ENCODE peak calls at places on chromosome 19, in six cellular contexts. E is H54, P is thyroid gland, L is GM12891, U is upper lobe of left lung, R is gastrocnemius medialis. A is an unnamed sample.

GRCh38 chr19:50516859-50517703 is 3.4 kb upstream of the ASPDH start:
- DNase-seq in E (no peak), P (no peak), L (no peak), U (peak), R (no peak), A (no peak)

GRCh38 chr19:49954933-49955332 is 6.0 kb downstream of the SIGLEC11 start:
- DNase-seq in E (no peak), P (peak), L (no peak), U (no peak), R (no peak), A (no peak)

GRCh38 chr19:4518345-4519171 is at the start of gene PLIN4:
- DNase-seq in E (peak), P (peak), L (no peak), U (peak), R (peak), A (peak)

GRCh38 chr19:48480476-48481190 is 11.5 kb downstream of the CYTH2 start:
- DNase-seq in E (no peak), P (no peak), L (no peak), U (peak), R (no peak), A (no peak)

GRCh38 chr19:41253660-41254059 is 10.5 kb upstream of the HNRNPUL1 start:
- DNase-seq in E (no peak), P (no peak), L (no peak), U (no peak), R (no peak), A (no peak)

GRCh38 chr19:17527326-17527725 is 15.9 kb downstream of the PGLS start:
- DNase-seq in E (no peak), P (no peak), L (no peak), U (no peak), R (no peak), A (no peak)

GRCh38 chr19:53775524-53775923 is 48.6 kb downstream of the NLRP12 start:
- DNase-seq in E (no peak), P (no peak), L (no peak), U (no peak), R (no peak), A (no peak)

GRCh38 chr19:17739121-17739875 is 12.0 kb upstream of the FCHO1 start:
- DNase-seq in E (no peak), P (no peak), L (no peak), U (no peak), R (no peak), A (no peak)

GRCh38 chr19:50702870-50703829 is 16.5 kb downstream of the SHANK1 start:
- DNase-seq in E (peak), P (no peak), L (no peak), U (peak), R (no peak), A (no peak)

GRCh38 chr19:54448037-54448773 is 794 bp upstream of the LENG8 start:
- DNase-seq in E (no peak), P (peak), L (no peak), U (peak), R (peak), A (peak)

GRCh38 chr19:46487802-46488445 is 7.7 kb downstream of the PNMA8B start:
- DNase-seq in E (peak), P (peak), L (peak), U (peak), R (peak), A (peak)

GRCh38 chr19:8585057-8585893 is 8.0 kb upstream of the MYO1F start:
- DNase-seq in E (no peak), P (no peak), L (no peak), U (peak), R (no peak), A (no peak)

GRCh38 chr19:44807652-44808462 is 1.0 kb upstream of the BCAM start:
- DNase-seq in E (no peak), P (peak), L (no peak), U (no peak), R (peak), A (no peak)

GRCh38 chr19:37813340-37813739 is 34.0 kb upstream of the ZNF573 start:
- DNase-seq in E (no peak), P (no peak), L (no peak), U (no peak), R (no peak), A (no peak)

GRCh38 chr19:53518716-53519115 is 19.2 kb upstream of the ZNF331 start:
- DNase-seq in E (no peak), P (no peak), L (no peak), U (no peak), R (no peak), A (no peak)

GRCh38 chr19:20259615-20260014 is 92.6 kb downstream of the ZNF486 start:
- DNase-seq in E (no peak), P (no peak), L (no peak), U (no peak), R (no peak), A (no peak)

GRCh38 chr19:1173845-1174809 is at the start of gene SBNO2:
- DNase-seq in E (peak), P (peak), L (peak), U (peak), R (peak), A (peak)
- TF ChIP-seq POLR2A in E (peak), P (no peak), L (peak), U (peak), R (peak), A (peak)

DNA sequence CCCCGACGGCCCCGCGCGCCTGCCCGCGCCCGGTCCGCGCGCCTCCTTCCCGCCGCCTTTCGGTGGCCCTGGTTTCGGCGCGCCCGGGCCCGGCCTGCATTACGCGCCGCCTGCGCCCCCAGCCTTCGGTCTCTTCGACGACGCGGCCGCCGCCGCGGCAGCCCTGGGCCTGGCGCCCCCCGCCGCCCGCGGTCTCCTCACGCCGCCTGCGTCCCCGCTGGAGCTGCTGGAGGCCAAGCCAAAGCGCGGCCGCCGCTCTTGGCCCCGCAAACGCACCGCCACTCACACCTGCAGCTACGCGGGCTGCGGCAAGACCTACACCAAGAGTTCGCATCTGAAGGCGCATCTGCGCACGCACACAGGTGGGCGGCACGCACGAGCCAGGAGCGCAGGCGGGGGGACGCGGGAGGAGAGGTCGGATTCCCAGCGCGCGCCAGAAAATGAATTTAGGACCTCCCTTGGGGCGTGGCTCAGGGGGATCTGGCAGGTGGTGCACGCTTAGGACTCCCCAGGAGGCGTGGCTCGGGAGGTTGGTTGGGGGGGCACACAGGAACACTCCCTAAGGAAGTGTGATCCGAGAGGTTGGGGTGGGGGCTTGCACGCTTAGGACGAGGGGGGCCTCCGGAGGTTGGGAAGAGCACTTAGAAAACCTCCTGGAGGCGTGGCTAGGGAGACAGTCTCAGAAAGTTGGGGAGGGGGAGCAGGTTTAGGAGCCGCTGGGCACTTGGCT is 1.2 kb downstream of the KLF2 start:
- DNase-seq in E (peak), P (peak), L (no peak), U (peak), R (no peak), A (peak)
- TF ChIP-seq POLR2A in E (peak), P (no peak), L (no peak), U (no peak), R (no peak), A (no peak)

DNA sequence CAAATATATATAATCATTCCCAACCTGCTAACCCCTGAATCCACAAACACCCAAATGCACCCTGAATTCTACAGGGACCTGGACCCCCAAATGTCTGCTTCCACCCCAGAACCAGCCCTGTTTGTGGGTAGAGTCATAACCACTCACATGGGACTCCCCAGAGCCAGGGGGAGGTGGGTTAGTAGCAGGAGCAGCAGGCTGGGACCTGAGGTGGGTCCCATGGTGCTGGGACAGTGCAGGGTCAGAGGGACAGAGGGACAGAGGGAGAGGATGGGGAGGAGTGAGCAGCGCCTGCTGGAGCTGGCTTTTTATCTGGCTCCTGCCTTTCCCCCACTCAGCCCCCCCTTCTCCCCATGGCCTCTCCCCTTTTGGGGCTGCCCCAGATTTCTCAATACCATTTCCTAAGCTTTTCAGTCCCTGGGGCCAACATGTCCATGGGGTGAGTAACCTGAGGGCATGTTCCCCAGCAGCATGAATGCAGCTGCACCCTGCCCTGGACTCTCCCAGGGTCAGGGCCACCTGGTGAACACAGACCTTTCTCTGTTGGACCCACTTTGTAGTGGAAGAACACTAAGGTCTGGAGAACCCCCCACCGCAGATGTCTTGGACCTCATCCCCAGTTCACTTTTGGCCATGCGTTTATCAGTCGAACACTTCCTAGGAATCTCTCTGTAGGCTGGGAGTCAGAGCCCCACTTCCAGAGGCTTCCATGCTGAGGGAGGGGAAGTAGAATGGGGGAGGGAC is at the start of gene C3:
- DNase-seq in E (no peak), P (no peak), L (no peak), U (no peak), R (peak), A (peak)
- TF ChIP-seq POLR2A in E (no peak), P (no peak), L (no peak), U (peak), R (peak), A (no peak)

GRCh38 chr19:56341948-56342347 is 27.3 kb upstream of the ZSCAN5A start:
- DNase-seq in E (no peak), P (no peak), L (no peak), U (no peak), R (no peak), A (no peak)
- TF ChIP-seq POLR2A in E (no peak), P (no peak), L (no peak), U (no peak), R (no peak), A (no peak)

DNA sequence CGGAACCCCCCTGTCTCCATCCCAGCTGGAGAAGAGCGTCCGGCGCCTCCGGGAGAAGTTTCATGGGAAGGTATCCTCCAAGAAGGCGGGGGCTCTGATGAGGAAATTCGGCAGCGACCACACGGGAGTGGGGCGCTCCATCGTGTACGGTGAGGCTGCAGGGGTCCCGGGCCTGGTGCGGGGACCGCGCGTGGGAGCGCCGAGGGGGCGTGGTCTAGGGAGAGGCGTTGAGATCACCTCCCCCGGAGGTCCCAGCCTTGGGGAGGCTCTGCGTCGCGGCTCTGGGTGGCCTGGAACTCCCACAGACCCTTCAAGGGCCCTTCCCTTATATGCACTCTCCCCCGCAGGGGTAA is 763 bp downstream of the SHFL start:
- DNase-seq in E (no peak), P (no peak), L (no peak), U (peak), R (no peak), A (peak)
- TF ChIP-seq POLR2A in E (no peak), P (no peak), L (no peak), U (no peak), R (no peak), A (no peak)

DNA sequence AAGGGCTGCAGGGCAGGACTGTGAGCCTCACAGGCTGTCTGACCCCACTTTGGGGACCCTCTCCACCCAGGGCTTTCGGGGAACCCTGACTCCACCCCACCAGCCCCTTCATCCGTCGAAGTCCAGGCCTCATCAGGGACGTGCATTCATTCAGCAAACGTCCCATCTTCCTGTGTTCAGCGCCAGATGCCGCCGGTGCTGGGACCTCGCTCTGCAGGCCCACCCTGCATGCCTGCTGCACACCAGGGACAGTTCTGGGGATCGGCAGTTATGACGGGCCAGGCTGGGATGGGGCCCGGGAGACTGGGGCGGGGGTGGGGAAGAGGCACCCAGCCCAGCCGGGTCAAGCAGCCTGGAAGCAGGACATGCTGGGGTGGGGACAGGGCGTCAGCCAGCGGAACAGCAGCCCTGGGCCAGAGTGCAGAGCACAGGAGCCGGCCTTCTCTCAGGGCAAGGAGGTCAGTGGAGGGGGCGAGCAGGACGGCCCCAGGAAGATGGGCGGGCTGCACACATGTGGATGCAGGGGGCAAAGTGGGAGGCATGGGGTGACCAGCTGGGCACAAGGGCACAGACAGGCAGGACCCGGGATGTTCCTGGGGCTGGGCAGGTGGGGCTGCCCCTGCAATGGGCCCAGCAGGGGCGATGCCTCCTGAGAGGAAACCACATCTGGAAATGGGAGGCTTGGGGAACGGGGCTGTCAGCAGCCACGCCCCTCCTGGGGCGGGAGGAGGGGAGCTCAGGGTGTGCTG is 5.1 kb downstream of the GAMT start:
- DNase-seq in E (no peak), P (no peak), L (peak), U (no peak), R (peak), A (no peak)
- TF ChIP-seq POLR2A in E (no peak), P (no peak), L (no peak), U (no peak), R (no peak), A (no peak)

GRCh38 chr19:30112666-30113065 is 170.6 kb downstream of the URI1 start:
- DNase-seq in E (no peak), P (no peak), L (no peak), U (no peak), R (no peak), A (no peak)
- TF ChIP-seq POLR2A in E (no peak), P (no peak), L (no peak), U (no peak), R (no peak), A (no peak)

DNA sequence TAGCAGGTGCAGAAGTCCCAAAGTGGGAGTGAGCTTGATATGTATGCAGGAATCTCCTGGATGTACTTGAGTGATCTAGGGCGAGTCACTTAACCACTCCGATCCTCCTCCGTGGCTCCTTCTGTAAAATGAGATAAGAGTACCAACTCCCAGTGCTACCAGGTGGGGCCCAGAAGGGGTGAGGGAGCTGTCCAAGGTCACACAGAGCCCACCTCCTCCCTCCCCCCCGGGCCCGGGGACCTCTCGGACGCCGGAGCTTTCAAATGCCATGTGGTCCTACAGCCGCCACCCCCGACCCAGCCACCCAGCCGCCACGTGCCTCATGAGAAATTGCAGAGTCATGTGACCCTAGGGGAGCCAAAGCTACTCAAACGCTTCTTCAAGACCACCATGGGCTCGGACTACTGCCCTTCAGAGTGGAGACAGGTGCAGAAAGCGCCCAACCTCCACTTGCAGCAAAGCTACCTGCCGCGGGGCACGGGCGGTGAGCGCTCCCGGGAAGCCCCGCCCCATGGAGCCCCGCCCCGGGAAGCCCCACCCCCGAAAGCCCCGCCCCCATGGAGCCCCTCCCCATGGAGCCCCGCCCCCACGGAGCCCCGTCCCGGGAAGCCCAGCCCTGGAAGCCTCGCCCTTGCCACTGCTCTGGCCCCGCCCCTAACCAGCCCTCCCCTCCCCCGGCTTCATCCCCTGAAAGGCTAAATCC is 10.1 kb upstream of the ZNF358 start:
- DNase-seq in E (peak), P (no peak), L (peak), U (peak), R (no peak), A (peak)
- TF ChIP-seq POLR2A in E (no peak), P (no peak), L (no peak), U (no peak), R (no peak), A (no peak)